ENCODE peak calls at places on chromosomes 11 and 22, in six cellular contexts. One of them, this sample, is unnamed.

GRCh38 chr22:33018232-33018864 is 39.8 kb downstream of the SYN3 start:
- DNase-seq in colonic mucosa: peak; percentile 45
- DNase-seq in adipocyte: peak; percentile 83
- DNase-seq in uterus: peak; percentile 22
- DNase-seq in fibroblast of lung: peak; percentile 21
- DNase-seq in heart left ventricle: no peak
- DNase-seq in this sample: peak; percentile 59

GRCh38 chr11:133579165-133580031 is 47.1 kb upstream of the OPCML start:
- DNase-seq in fibroblast of lung: no peak
- DNase-seq in heart left ventricle: no peak
- DNase-seq in adipocyte: no peak
- DNase-seq in colonic mucosa: no peak
- DNase-seq in uterus: no peak
- DNase-seq in this sample: no peak

GRCh38 chr22:39527481-39527961 is 5.0 kb downstream of the RPS19BP1 start:
- DNase-seq in uterus: no peak
- DNase-seq in adipocyte: peak; percentile 29
- DNase-seq in heart left ventricle: no peak
- DNase-seq in colonic mucosa: peak; percentile 85
- DNase-seq in fibroblast of lung: no peak
- DNase-seq in this sample: no peak

GRCh38 chr22:17087176-17088131 is 2.7 kb downstream of the IL17RA start:
- DNase-seq in fibroblast of lung: peak; percentile 77
- DNase-seq in uterus: no peak
- DNase-seq in colonic mucosa: no peak
- DNase-seq in heart left ventricle: no peak
- DNase-seq in adipocyte: peak; percentile 48
- DNase-seq in this sample: no peak

GRCh38 chr11:61472282-61472681 is 36.3 kb upstream of the LRRC10B start:
- DNase-seq in fibroblast of lung: peak; percentile 63
- DNase-seq in heart left ventricle: no peak
- DNase-seq in colonic mucosa: peak; percentile 34
- DNase-seq in adipocyte: no peak
- DNase-seq in uterus: peak; percentile 60
- DNase-seq in this sample: peak; percentile 93

GRCh38 chr11:12864316-12865156 is 144.6 kb upstream of the RASSF10 start:
- DNase-seq in uterus: no peak
- DNase-seq in colonic mucosa: no peak
- DNase-seq in fibroblast of lung: peak; percentile 92
- DNase-seq in heart left ventricle: no peak
- DNase-seq in adipocyte: peak; percentile 71
- DNase-seq in this sample: no peak

GRCh38 chr11:122735031-122735430 is 79.5 kb downstream of the UBASH3B start:
- DNase-seq in adipocyte: no peak
- DNase-seq in colonic mucosa: no peak
- DNase-seq in fibroblast of lung: no peak
- DNase-seq in heart left ventricle: no peak
- DNase-seq in uterus: no peak
- DNase-seq in this sample: no peak

GRCh38 chr22:39641660-39642059 is 71.1 kb downstream of the CACNA1I start:
- DNase-seq in adipocyte: no peak
- DNase-seq in heart left ventricle: no peak
- DNase-seq in colonic mucosa: no peak
- DNase-seq in uterus: no peak
- DNase-seq in fibroblast of lung: no peak
- DNase-seq in this sample: no peak

GRCh38 chr22:17633217-17633997 is 4.9 kb upstream of the ATP6V1E1 start:
- DNase-seq in uterus: no peak
- DNase-seq in adipocyte: peak; percentile 48
- DNase-seq in heart left ventricle: no peak
- DNase-seq in colonic mucosa: no peak
- DNase-seq in fibroblast of lung: peak; percentile 92
- DNase-seq in this sample: no peak

GRCh38 chr22:46827072-46827780 is 64.8 kb downstream of the TBC1D22A start:
- DNase-seq in uterus: no peak
- DNase-seq in adipocyte: no peak
- DNase-seq in fibroblast of lung: no peak
- DNase-seq in colonic mucosa: no peak
- DNase-seq in heart left ventricle: no peak
- DNase-seq in this sample: no peak

GRCh38 chr11:74551754-74552145 is 40.6 kb upstream of the POLD3 start:
- DNase-seq in heart left ventricle: no peak
- DNase-seq in colonic mucosa: no peak
- DNase-seq in adipocyte: no peak
- DNase-seq in fibroblast of lung: no peak
- DNase-seq in uterus: no peak
- DNase-seq in this sample: no peak

GRCh38 chr11:60927061-60927592 is 2.9 kb downstream of the TMEM132A start:
- DNase-seq in uterus: no peak
- DNase-seq in heart left ventricle: no peak
- DNase-seq in fibroblast of lung: no peak
- DNase-seq in colonic mucosa: no peak
- DNase-seq in adipocyte: no peak
- DNase-seq in this sample: no peak

GRCh38 chr22:50252081-50253045 is 1.3 kb upstream of the HDAC10 start:
- DNase-seq in uterus: peak; percentile 75
- DNase-seq in fibroblast of lung: peak; percentile 47
- DNase-seq in heart left ventricle: peak; percentile 88
- DNase-seq in adipocyte: peak; percentile 86
- DNase-seq in colonic mucosa: peak; percentile 85
- DNase-seq in this sample: peak; percentile 88

GRCh38 chr11:102596578-102596977 is 28.6 kb downstream of the MMP20 start:
- DNase-seq in fibroblast of lung: no peak
- DNase-seq in heart left ventricle: no peak
- DNase-seq in adipocyte: no peak
- DNase-seq in colonic mucosa: no peak
- DNase-seq in uterus: no peak
- DNase-seq in this sample: no peak

GRCh38 chr11:86477495-86478155 is 102.9 kb downstream of the CCDC81 start:
- DNase-seq in adipocyte: peak; percentile 43
- DNase-seq in heart left ventricle: no peak
- DNase-seq in fibroblast of lung: peak; percentile 76
- DNase-seq in colonic mucosa: no peak
- DNase-seq in uterus: peak; percentile 42
- DNase-seq in this sample: no peak

GRCh38 chr11:6693342-6694228 is 10.4 kb upstream of the MRPL17 start:
- DNase-seq in uterus: peak; percentile 24
- DNase-seq in colonic mucosa: peak; percentile 25
- DNase-seq in adipocyte: peak; percentile 59
- DNase-seq in heart left ventricle: no peak
- DNase-seq in fibroblast of lung: peak; percentile 91
- DNase-seq in this sample: peak; percentile 87

GRCh38 chr11:15208570-15209222 is 94.0 kb downstream of the INSC start:
- DNase-seq in fibroblast of lung: peak; percentile 44
- DNase-seq in heart left ventricle: peak; percentile 85
- DNase-seq in uterus: peak; percentile 23
- DNase-seq in colonic mucosa: peak; percentile 78
- DNase-seq in adipocyte: peak; percentile 87
- DNase-seq in this sample: peak; percentile 70

GRCh38 chr11:78289547-78290292 is 101.0 kb downstream of the USP35 start:
- DNase-seq in uterus: no peak
- DNase-seq in heart left ventricle: no peak
- DNase-seq in adipocyte: no peak
- DNase-seq in colonic mucosa: no peak
- DNase-seq in fibroblast of lung: no peak
- DNase-seq in this sample: no peak

GRCh38 chr11:64353101-64353738 is 5.7 kb upstream of the RPS6KA4 start:
- DNase-seq in fibroblast of lung: no peak
- DNase-seq in heart left ventricle: no peak
- DNase-seq in uterus: no peak
- DNase-seq in adipocyte: no peak
- DNase-seq in colonic mucosa: no peak
- DNase-seq in this sample: no peak

GRCh38 chr11:64356498-64357411 is 2.2 kb upstream of the RPS6KA4 start:
- DNase-seq in adipocyte: peak; percentile 52
- DNase-seq in heart left ventricle: no peak
- DNase-seq in fibroblast of lung: peak; percentile 22
- DNase-seq in colonic mucosa: no peak
- DNase-seq in uterus: no peak
- DNase-seq in this sample: no peak

GRCh38 chr11:64357446-64357845 is 1.5 kb upstream of the RPS6KA4 start:
- DNase-seq in colonic mucosa: no peak
- DNase-seq in heart left ventricle: no peak
- DNase-seq in fibroblast of lung: no peak
- DNase-seq in adipocyte: no peak
- DNase-seq in uterus: no peak
- DNase-seq in this sample: no peak

GRCh38 chr11:64353761-64354506 is 5.0 kb upstream of the RPS6KA4 start:
- DNase-seq in fibroblast of lung: no peak
- DNase-seq in colonic mucosa: no peak
- DNase-seq in adipocyte: no peak
- DNase-seq in heart left ventricle: no peak
- DNase-seq in uterus: no peak
- DNase-seq in this sample: no peak

DNA sequence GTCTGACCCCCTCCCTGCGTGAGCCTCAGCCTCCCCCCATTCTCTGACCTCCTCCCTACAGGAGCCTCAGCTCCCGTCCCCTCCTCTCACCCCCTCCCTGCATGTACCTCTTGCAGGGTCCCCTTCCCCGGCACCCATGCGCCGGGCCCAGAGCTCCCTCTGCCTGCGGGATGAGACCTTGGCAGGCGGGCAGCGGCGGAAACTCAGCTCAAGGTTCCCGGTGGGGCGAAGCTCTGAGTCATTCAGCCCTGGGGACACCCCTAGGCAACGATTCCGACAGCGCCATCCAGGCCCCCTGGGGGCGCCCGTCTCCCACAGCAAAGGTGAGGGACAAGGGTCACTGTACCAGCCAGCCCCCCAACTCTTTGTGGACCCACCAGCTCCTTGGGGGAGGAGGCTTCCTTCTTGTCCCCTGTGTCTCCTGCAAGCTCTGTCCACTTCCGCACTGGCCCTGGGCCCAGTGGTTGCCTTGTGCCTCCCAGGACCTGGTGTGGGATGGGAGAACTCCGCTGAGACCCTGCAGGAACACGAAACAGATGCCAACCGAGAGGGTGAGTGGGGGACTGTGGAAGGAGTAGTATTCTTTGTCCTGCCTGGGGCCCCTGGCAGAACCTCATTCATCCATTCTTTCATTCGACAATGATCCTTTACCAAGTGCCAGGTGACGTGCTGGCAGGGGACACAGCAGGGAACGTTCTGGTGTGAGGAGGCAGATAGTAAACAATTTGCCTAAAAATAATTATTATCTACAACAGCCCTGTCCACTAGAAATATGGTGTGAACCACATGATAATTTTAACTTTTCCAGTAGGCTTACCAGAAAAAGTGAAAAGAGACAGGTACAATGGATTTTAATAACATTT is 3.7 kb upstream of the RPS6KA4 start:
- DNase-seq in heart left ventricle: peak; percentile 91
- DNase-seq in adipocyte: peak; percentile 87
- DNase-seq in uterus: peak; percentile 71
- DNase-seq in colonic mucosa: peak; percentile 77
- DNase-seq in fibroblast of lung: peak; percentile 75
- DNase-seq in this sample: peak; percentile 86
- H3K4me1 ChIP-seq in heart left ventricle: peaks cover 3% of the 10 kb centered on the region
- H3K4me1 ChIP-seq in adipocyte: peaks cover 28% of the 10 kb centered on the region
- H3K4me1 ChIP-seq in uterus: peaks cover 7% of the 10 kb centered on the region
- H3K4me1 ChIP-seq in colonic mucosa: peaks cover 23% of the 10 kb centered on the region
- H3K4me1 ChIP-seq in fibroblast of lung: peaks cover 20% of the 10 kb centered on the region
- H3K4me1 ChIP-seq in this sample: peaks cover 53% of the 10 kb centered on the region

GRCh38 chr11:3047637-3048036 is 9.6 kb downstream of the CARS1 start:
- DNase-seq in uterus: no peak
- DNase-seq in fibroblast of lung: no peak
- DNase-seq in colonic mucosa: no peak
- DNase-seq in heart left ventricle: no peak
- DNase-seq in adipocyte: no peak
- DNase-seq in this sample: no peak

GRCh38 chr11:3044004-3044403 is 13.2 kb downstream of the CARS1 start:
- DNase-seq in uterus: no peak
- DNase-seq in colonic mucosa: no peak
- DNase-seq in adipocyte: no peak
- DNase-seq in fibroblast of lung: peak; percentile 44
- DNase-seq in heart left ventricle: no peak
- DNase-seq in this sample: no peak

GRCh38 chr11:3044915-3045314 is 12.3 kb downstream of the CARS1 start:
- DNase-seq in colonic mucosa: no peak
- DNase-seq in adipocyte: no peak
- DNase-seq in uterus: no peak
- DNase-seq in heart left ventricle: no peak
- DNase-seq in fibroblast of lung: no peak
- DNase-seq in this sample: no peak

GRCh38 chr11:3046190-3046589 is 11.0 kb downstream of the CARS1 start:
- DNase-seq in uterus: no peak
- DNase-seq in heart left ventricle: no peak
- DNase-seq in adipocyte: no peak
- DNase-seq in fibroblast of lung: no peak
- DNase-seq in colonic mucosa: no peak
- DNase-seq in this sample: no peak

GRCh38 chr11:3046641-3047040 is 10.6 kb downstream of the CARS1 start:
- DNase-seq in adipocyte: no peak
- DNase-seq in heart left ventricle: no peak
- DNase-seq in fibroblast of lung: peak; percentile 43
- DNase-seq in colonic mucosa: no peak
- DNase-seq in uterus: no peak
- DNase-seq in this sample: no peak
- H3K4me1 ChIP-seq in adipocyte: peaks cover 68% of the 10 kb centered on the region
- H3K4me1 ChIP-seq in heart left ventricle: no peaks in the 10 kb centered on the region
- H3K4me1 ChIP-seq in fibroblast of lung: peaks cover 25% of the 10 kb centered on the region
- H3K4me1 ChIP-seq in colonic mucosa: no peaks in the 10 kb centered on the region
- H3K4me1 ChIP-seq in uterus: no peaks in the 10 kb centered on the region
- H3K4me1 ChIP-seq in this sample: no peaks in the 10 kb centered on the region

GRCh38 chr22:35842954-35843353 is 125.3 kb downstream of the APOL5 start:
- DNase-seq in adipocyte: peak; percentile 51
- DNase-seq in fibroblast of lung: peak; percentile 27
- DNase-seq in colonic mucosa: peak; percentile 42
- DNase-seq in uterus: no peak
- DNase-seq in heart left ventricle: no peak
- DNase-seq in this sample: no peak
- H3K4me1 ChIP-seq in adipocyte: peaks cover 14% of the 10 kb centered on the region
- H3K4me1 ChIP-seq in fibroblast of lung: peaks cover 3% of the 10 kb centered on the region
- H3K4me1 ChIP-seq in colonic mucosa: no peaks in the 10 kb centered on the region
- H3K4me1 ChIP-seq in uterus: peaks cover 8% of the 10 kb centered on the region
- H3K4me1 ChIP-seq in heart left ventricle: peaks cover 4% of the 10 kb centered on the region
- H3K4me1 ChIP-seq in this sample: no peaks in the 10 kb centered on the region

DNA sequence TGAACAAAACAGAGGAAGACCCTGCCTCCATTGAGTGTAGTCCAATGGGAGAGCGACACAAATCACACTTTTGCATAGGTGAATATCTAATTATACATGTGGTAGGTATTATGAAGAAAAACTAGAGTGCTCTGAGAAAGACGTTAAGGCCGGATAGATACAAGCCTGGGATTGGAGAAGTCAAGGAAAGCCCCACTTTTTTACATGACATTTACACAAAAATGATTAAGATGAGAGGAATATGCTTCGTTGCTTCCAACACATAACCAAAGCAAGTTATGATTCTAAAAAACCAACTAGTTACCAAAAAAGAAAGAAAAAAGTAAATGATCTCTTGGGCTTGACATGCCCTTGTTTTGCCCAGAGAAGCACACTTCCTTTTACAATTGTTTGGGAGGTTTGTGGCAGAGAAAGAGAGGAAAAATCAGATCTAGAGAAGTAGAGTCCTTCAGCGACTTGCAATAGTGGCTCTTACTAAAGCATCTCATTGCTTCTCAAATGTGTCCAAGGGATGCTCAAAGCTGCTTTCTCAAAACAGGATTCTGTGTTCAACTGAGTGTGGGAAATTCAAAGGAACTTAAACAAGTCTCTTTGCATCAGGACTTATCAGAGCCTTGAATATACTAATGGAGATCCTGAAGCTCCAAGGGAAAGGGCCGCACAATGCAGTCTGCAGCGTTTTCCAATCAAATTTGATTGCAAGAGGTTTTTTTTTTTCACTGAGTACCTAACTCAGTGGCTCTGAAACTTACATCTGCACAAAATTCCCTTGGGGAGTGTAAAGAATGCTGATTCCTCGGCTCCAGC is 38.8 kb downstream of the FLI1 start:
- DNase-seq in heart left ventricle: no peak
- DNase-seq in colonic mucosa: no peak
- DNase-seq in uterus: no peak
- DNase-seq in fibroblast of lung: no peak
- DNase-seq in adipocyte: no peak
- DNase-seq in this sample: no peak
- H3K4me1 ChIP-seq in heart left ventricle: peaks cover 10% of the 10 kb centered on the region
- H3K4me1 ChIP-seq in colonic mucosa: peaks cover 8% of the 10 kb centered on the region
- H3K4me1 ChIP-seq in uterus: no peaks in the 10 kb centered on the region
- H3K4me1 ChIP-seq in fibroblast of lung: peaks cover 2% of the 10 kb centered on the region
- H3K4me1 ChIP-seq in adipocyte: no peaks in the 10 kb centered on the region
- H3K4me1 ChIP-seq in this sample: no peaks in the 10 kb centered on the region